ENCODE peak calls at places on chromosomes 12 and 14, in seven cellular contexts. S, U, M, K, J, V and C are unnamed samples.

GRCh38 chr12:42504049-42504448 is 85.5 kb downstream of the PRICKLE1 start:
- DNase-seq in K (peak), S (no peak), U (no peak), M (peak), V (no peak), J (no peak), C (no peak)

GRCh38 chr14:61178226-61179060 is 102.7 kb downstream of the TMEM30B start:
- DNase-seq in K (peak), M (peak), J (no peak), U (peak), V (no peak), S (peak), C (no peak)

GRCh38 chr12:21814814-21815213 is 40.3 kb upstream of the KCNJ8 start:
- DNase-seq in S (no peak), V (no peak), K (no peak), M (no peak), J (no peak), U (no peak), C (no peak)

GRCh38 chr12:19946549-19946948 is 421.8 kb upstream of the PDE3A start:
- DNase-seq in K (peak), M (peak), V (no peak), J (no peak), S (no peak), U (no peak), C (no peak)

GRCh38 chr12:109606261-109607028 is 32.9 kb downstream of the MVK start:
- DNase-seq in M (peak), K (no peak), J (peak), S (no peak), U (peak), V (no peak), C (no peak)

GRCh38 chr14:24171422-24172260 is at the start of gene REC8:
- DNase-seq in V (peak), S (no peak), K (peak), J (peak), M (peak), U (peak), C (peak)

GRCh38 chr12:43812926-43813325 is 6.8 kb upstream of the TWF1 start:
- DNase-seq in U (no peak), S (no peak), J (no peak), V (no peak), M (no peak), K (peak), C (no peak)

GRCh38 chr12:16076553-16076952 is 165.4 kb downstream of the DERA start:
- DNase-seq in S (peak), J (no peak), U (peak), K (no peak), V (no peak), M (peak), C (no peak)

GRCh38 chr14:89701079-89702043 is 253.2 kb downstream of the EFCAB11 start:
- DNase-seq in U (peak), J (peak), V (peak), M (peak), S (peak), K (peak), C (peak)

GRCh38 chr14:88829188-88829587 is 4.7 kb downstream of the TTC8 start:
- DNase-seq in K (no peak), J (no peak), V (no peak), M (no peak), U (no peak), S (no peak), C (no peak)

GRCh38 chr12:42402821-42403411 is 76.9 kb downstream of the PPHLN1 start:
- DNase-seq in M (no peak), V (no peak), J (no peak), S (no peak), K (peak), U (no peak), C (no peak)

GRCh38 chr14:106508216-106508615 is 981.8 kb downstream of the TMEM121 start:
- DNase-seq in K (no peak), J (no peak), V (no peak), U (no peak), S (no peak), M (no peak), C (no peak)

GRCh38 chr12:47870175-47870781 is 34.5 kb downstream of the VDR start:
- DNase-seq in U (peak), J (peak), S (no peak), V (no peak), M (peak), K (no peak), C (no peak)

GRCh38 chr14:34219661-34220060 is 242.4 kb downstream of the SPTSSA start:
- DNase-seq in U (no peak), K (peak), J (no peak), V (no peak), S (no peak), M (no peak), C (no peak)

GRCh38 chr14:44701563-44702263 is 194.6 kb upstream of the FSCB start:
- DNase-seq in U (no peak), S (no peak), V (no peak), M (no peak), J (no peak), K (peak), C (no peak)

GRCh38 chr12:3453947-3454675 is 36.9 kb upstream of the PRMT8 start:
- DNase-seq in M (no peak), J (no peak), V (no peak), K (peak), S (peak), U (peak), C (no peak)

GRCh38 chr12:104519190-104519857 is 62.6 kb downstream of the CHST11 start:
- DNase-seq in J (no peak), U (peak), K (no peak), M (no peak), S (no peak), V (no peak), C (no peak)

GRCh38 chr12:87816186-87816585 is 213.0 kb downstream of the C12orf50 start:
- DNase-seq in J (no peak), S (no peak), U (no peak), V (no peak), K (peak), M (no peak), C (no peak)

GRCh38 chr12:82040987-82041743 is 282.0 kb upstream of the PPFIA2 start:
- DNase-seq in S (no peak), U (no peak), J (no peak), M (no peak), K (no peak), V (no peak), C (no peak)

GRCh38 chr14:50084666-50085065 is 31.7 kb downstream of the VCPKMT start:
- DNase-seq in V (no peak), M (no peak), K (no peak), J (no peak), U (no peak), S (no peak), C (no peak)

GRCh38 chr12:71216725-71217579 is 59.2 kb upstream of the TSPAN8 start:
- DNase-seq in S (peak), J (no peak), V (no peak), M (peak), U (peak), K (peak), C (no peak)

GRCh38 chr12:19967486-19967885 is 400.9 kb upstream of the PDE3A start:
- DNase-seq in S (no peak), U (no peak), J (no peak), K (peak), V (no peak), M (peak), C (no peak)

GRCh38 chr12:103046154-103046553 is 88.7 kb downstream of the ASCL1 start:
- DNase-seq in U (no peak), J (no peak), K (no peak), S (no peak), M (no peak), V (no peak), C (no peak)

DNA sequence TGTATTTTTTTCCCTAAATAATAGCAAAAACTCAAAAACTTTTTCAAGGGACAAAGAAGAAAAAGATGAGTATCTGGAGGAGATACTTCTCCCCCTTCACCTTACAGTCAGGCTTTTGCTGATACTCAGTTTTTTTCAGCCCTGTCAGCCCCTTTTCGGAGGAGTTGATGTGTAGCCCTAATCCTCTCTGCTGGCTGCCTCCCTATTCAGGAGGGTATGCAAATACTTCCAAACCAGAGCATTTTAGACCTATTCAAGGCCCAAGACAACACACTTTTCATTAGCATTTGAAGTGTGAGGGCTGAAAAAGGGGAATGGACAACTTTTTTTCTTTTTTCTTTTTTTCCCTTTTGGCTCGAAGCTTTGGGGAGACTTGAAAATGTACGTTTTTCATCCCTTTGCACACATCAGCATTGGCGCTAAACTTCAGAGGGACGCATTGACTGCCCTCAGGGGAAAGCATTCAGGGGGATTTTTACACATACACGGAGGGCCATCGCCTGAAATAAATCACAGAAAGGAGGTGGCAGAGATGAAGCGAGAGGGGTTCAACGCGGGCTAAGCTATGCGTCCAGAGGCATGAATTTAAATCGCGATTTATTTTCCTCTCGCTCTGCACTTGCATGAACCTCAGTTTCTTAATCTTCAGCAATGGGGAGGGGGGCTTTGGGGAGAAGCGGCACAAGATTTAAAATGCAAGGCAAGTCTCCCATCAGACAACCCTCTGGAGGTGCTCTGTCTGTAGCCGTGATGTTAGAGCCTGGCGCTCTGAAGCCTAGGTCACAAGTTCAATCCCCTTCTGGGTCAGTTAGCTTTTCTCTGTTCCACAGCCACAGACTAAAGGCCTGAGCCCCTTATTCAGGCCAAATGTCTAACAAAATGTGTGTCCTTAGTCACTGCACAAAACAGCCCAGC is 86.3 kb downstream of the ASCL1 start:
- DNase-seq in U (no peak), M (no peak), J (no peak), S (no peak), K (no peak), V (no peak), C (no peak)
- H3K4me3 ChIP-seq in U (no peak), M (no peak), J (no peak), S (no peak), K (no peak), V (no peak), C (no peak)

GRCh38 chr14:70919774-70920173 is 12.5 kb downstream of the PCNX1 start:
- DNase-seq in M (no peak), U (no peak), K (peak), J (no peak), S (no peak), V (no peak), C (no peak)
- H3K27ac ChIP-seq in M (no peak), U (no peak), K (no peak), J (no peak), S (no peak), V (no peak), C (no peak)

GRCh38 chr14:102975662-102976061 is 53.2 kb downstream of the AMN start:
- DNase-seq in U (peak), J (no peak), S (no peak), V (no peak), M (no peak), K (no peak), C (no peak)
- TF ChIP-seq CTCF in U (peak), J (no peak), S (peak), V (no peak), M (no peak), K (no peak), C (no peak)

DNA sequence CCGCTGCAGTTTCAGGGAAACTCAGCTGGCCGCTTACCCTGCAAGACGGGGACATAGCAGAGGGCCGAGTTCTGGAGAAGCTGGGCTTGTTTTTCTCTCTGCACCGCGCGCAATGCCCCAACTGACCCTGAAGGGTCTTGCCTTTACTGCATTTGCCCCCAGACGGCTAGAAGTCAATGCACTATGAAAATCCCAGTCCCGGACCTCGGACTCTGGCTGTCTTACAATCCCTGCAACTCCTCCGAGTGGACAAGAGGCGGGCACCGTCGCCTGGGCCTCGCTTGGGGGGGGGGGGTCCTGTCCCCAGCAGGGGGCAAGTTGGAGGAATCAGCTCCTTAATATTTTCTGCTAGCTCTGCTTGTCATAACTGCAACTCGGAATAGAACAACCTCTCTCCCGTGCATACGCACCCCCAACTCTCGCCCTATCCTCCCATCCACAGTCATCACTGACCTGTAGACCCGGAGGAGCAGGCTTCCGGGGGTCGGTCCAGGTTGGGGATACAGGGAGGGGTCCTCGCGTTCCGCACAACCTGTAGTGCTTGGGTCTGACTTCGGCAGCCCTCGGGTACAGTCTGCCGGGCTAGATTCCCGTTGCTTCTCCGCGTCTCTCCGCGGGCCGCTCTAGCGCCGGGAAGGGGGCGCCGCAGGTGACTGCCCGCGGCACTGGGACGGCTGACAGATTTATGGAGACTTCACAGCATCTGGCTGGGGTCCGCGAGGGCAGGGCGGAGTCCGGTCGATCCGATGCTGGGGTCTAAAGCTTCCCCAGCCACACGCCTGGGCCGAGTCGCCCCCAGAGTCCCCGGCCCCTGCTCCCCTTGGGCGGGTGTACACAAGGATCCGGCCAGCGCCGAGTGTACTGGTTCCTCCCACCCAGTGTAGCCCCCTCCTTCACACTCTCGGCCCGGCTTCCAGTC is 3.3 kb upstream of the PAX9 start:
- DNase-seq in K (no peak), U (peak), J (no peak), M (peak), V (no peak), S (no peak), C (no peak)
- H3K4me3 ChIP-seq in K (no peak), U (peak), J (no peak), M (no peak), V (no peak), S (no peak), C (peak)

GRCh38 chr14:103118019-103118662 is 5.1 kb upstream of the TNFAIP2 start:
- DNase-seq in J (peak), M (no peak), K (no peak), S (no peak), U (peak), V (peak), C (no peak)

GRCh38 chr14:103121161-103121845 is 2.0 kb upstream of the TNFAIP2 start:
- DNase-seq in V (peak), U (peak), M (no peak), K (no peak), J (peak), S (no peak), C (peak)

GRCh38 chr14:103116645-103117044 is 6.6 kb upstream of the TNFAIP2 start:
- DNase-seq in J (no peak), U (no peak), S (no peak), K (no peak), M (no peak), V (no peak), C (no peak)

GRCh38 chr14:103115845-103116572 is 7.3 kb upstream of the TNFAIP2 start:
- DNase-seq in S (no peak), M (no peak), J (no peak), V (no peak), U (no peak), K (peak), C (no peak)

DNA sequence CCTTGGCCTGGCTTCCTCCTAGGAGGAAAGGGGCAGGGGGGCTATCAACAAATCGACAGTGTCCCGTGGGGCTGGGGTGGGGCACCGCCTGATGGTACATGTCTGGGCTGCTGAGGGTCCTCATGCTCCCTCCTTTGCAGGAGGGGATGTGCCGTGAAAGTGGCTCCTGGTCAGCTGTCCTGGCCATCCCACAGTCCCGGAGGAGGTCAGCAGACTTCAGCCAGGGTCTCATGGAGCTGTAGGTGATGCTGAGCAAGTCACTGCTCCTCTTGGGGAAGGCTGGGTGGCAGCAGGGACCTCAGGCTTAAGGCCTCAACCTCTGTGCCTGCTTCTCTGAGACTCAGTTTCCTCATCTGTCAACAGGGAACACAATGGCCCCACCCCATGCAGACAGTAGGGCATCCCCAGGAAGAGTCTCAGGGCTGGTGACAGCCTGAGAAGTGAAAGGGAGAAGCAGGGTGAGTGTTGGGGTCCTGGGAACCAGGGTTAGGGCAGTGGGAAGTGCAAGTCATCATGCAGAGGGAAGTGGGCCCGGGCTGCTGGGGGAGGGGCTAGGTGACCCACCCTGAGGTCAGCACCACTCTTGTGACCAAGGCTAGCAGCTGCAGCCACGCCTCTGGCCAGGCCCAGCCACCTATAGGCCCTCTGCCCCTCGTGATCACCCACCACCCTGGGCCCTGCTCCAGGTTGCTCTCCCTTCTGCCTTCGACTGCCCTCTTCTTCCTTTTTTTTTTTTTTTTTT is 4.4 kb upstream of the TNFAIP2 start:
- DNase-seq in J (peak), K (no peak), U (no peak), V (peak), M (no peak), S (no peak), C (no peak)
- H3K27ac ChIP-seq in J (peak), K (no peak), U (no peak), V (peak), M (no peak), S (no peak), C (peak)

DNA sequence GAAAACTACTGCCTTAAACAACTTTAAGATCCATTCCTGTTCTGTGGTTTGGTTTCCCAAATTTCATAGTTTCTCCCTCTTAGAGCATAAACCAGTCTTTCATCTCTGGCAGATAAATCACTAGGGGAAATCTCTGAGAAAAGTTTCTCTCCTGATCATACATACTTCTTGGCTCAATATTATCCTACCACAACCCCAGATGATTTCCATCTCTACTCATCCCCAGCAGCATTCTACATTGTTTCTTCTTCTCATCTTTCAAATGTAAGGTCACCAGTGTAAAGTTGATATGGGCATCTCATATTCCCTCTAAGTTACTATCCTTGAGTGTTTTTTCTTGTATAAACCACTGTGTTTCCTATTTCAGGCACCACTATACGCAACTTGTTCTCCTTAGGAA is 45.9 kb upstream of the PLEKHG7 start:
- DNase-seq in V (no peak), K (no peak), U (no peak), M (no peak), J (no peak), S (no peak), C (no peak)
- TF ChIP-seq CTCF in V (no peak), K (no peak), U (no peak), M (no peak), J (no peak), S (no peak), C (no peak)

GRCh38 chr12:12736759-12737676 is 19.9 kb downstream of the CDKN1B start:
- DNase-seq in V (no peak), U (no peak), K (peak), J (peak), S (no peak), M (peak), C (no peak)

GRCh38 chr12:12747281-12747680 is 30.1 kb downstream of the CDKN1B start:
- DNase-seq in V (no peak), J (no peak), M (no peak), S (no peak), K (no peak), U (no peak), C (no peak)

GRCh38 chr12:12744556-12745305 is 27.6 kb downstream of the CDKN1B start:
- DNase-seq in K (no peak), J (no peak), S (no peak), M (no peak), V (no peak), U (no peak), C (no peak)

GRCh38 chr12:12745576-12746211 is 28.5 kb downstream of the CDKN1B start:
- DNase-seq in S (no peak), V (no peak), M (no peak), K (peak), U (no peak), J (no peak), C (no peak)

GRCh38 chr12:12741705-12742104 is 24.5 kb downstream of the CDKN1B start:
- DNase-seq in K (no peak), S (no peak), M (no peak), V (no peak), J (no peak), U (no peak), C (no peak)
- H3K4me3 ChIP-seq in K (no peak), S (no peak), M (no peak), V (no peak), J (no peak), U (peak), C (no peak)

GRCh38 chr12:106227641-106228319 is 20.0 kb downstream of the CKAP4 start:
- DNase-seq in M (peak), S (no peak), J (peak), V (peak), K (peak), U (peak), C (peak)

GRCh38 chr12:106220561-106220960 is 27.3 kb downstream of the CKAP4 start:
- DNase-seq in U (peak), S (no peak), K (no peak), M (no peak), J (no peak), V (no peak), C (no peak)

GRCh38 chr12:106226884-106227640 is 20.8 kb downstream of the CKAP4 start:
- DNase-seq in U (peak), V (no peak), J (peak), M (peak), S (peak), K (peak), C (no peak)

GRCh38 chr12:106223485-106224391 is 24.1 kb downstream of the CKAP4 start:
- DNase-seq in K (peak), M (peak), V (peak), J (peak), S (peak), U (peak), C (peak)

GRCh38 chr12:106224392-106224706 is 23.5 kb downstream of the CKAP4 start:
- DNase-seq in V (no peak), K (no peak), J (no peak), M (no peak), U (no peak), S (no peak), C (no peak)
- H3K27ac ChIP-seq in V (no peak), K (no peak), J (no peak), M (no peak), U (no peak), S (no peak), C (no peak)

GRCh38 chr12:86154620-86155019 is 101.6 kb downstream of the MGAT4C start:
- DNase-seq in V (no peak), U (no peak), K (no peak), J (no peak), M (no peak), S (no peak), C (no peak)

GRCh38 chr12:86158956-86159355 is 97.2 kb downstream of the MGAT4C start:
- DNase-seq in U (no peak), M (no peak), K (peak), J (no peak), V (no peak), S (no peak), C (no peak)
- TF ChIP-seq CTCF in U (no peak), M (no peak), K (no peak), J (no peak), V (no peak), S (no peak), C (no peak)

GRCh38 chr14:104128981-104129380 is 9.4 kb upstream of the KIF26A start:
- DNase-seq in V (no peak), J (no peak), M (no peak), U (no peak), S (no peak), K (no peak), C (no peak)
- H3K4me3 ChIP-seq in V (no peak), J (no peak), M (no peak), U (no peak), S (no peak), K (no peak), C (no peak)